ENCODE peak calls at places on chromosomes 11 and 22, in eight cellular contexts. P is OCI-LY7, C is GM23338, A is GM23248, T is SK-N-SH, E is HCT116, Z is MM.1S, B is PC-3. D is an unnamed sample. For H3K79me2, the result is how much of the 10 kb centered on the place peaks cover.

GRCh38 chr22:27193636-27194035 is 536.2 kb downstream of the MIAT start:
- DNase-seq in C (no peak), A (no peak), P (no peak), B (no peak), T (no peak), E (no peak), Z (no peak), D (no peak)

GRCh38 chr11:2991477-2992233 is 474 bp downstream of the NAP1L4 start:
- DNase-seq in C (peak), B (no peak), E (no peak), A (peak), Z (peak), P (no peak), T (no peak), D (peak)

GRCh38 chr22:42944409-42944808 is 70.5 kb downstream of the PACSIN2 start:
- DNase-seq in B (no peak), P (no peak), A (no peak), T (no peak), C (no peak), Z (no peak), E (no peak), D (no peak)

GRCh38 chr22:36728505-36728904 is 25.0 kb upstream of the CACNG2 start:
- DNase-seq in E (no peak), T (no peak), Z (no peak), A (no peak), B (no peak), P (no peak), C (no peak), D (no peak)

GRCh38 chr22:40519284-40519947 is 117.1 kb downstream of the MRTFA start:
- DNase-seq in C (no peak), T (no peak), Z (peak), A (peak), E (no peak), P (no peak), B (no peak), D (peak)

GRCh38 chr11:122232985-122233384 is 117.0 kb upstream of the BLID start:
- DNase-seq in Z (no peak), B (peak), T (no peak), P (no peak), E (no peak), C (no peak), A (no peak), D (no peak)

GRCh38 chr11:103529217-103529684 is 420.0 kb downstream of the DYNC2H1 start:
- DNase-seq in T (no peak), B (peak), Z (no peak), P (no peak), E (no peak), C (no peak), A (peak), D (peak)

GRCh38 chr11:2302844-2303626 is 1.2 kb downstream of the TSPAN32 start:
- DNase-seq in C (no peak), E (no peak), A (no peak), B (no peak), T (peak), P (no peak), Z (no peak), D (peak)

GRCh38 chr11:44566952-44567875 is 1.8 kb downstream of the CD82 start:
- DNase-seq in P (no peak), Z (no peak), A (no peak), B (no peak), E (no peak), C (no peak), T (no peak), D (no peak)

GRCh38 chr22:25051983-25052710 is 99.6 kb downstream of the KIAA1671 start:
- DNase-seq in A (no peak), B (no peak), P (no peak), Z (no peak), T (peak), E (no peak), C (no peak), D (peak)

GRCh38 chr11:120696597-120696996 is 185.0 kb downstream of the GRIK4 start:
- DNase-seq in Z (no peak), B (no peak), T (no peak), E (no peak), A (peak), C (peak), P (no peak), D (no peak)

GRCh38 chr11:12725047-12725862 is 51.0 kb downstream of the TEAD1 start:
- DNase-seq in T (no peak), B (peak), P (no peak), A (no peak), E (no peak), C (no peak), Z (peak), D (no peak)

GRCh38 chr11:59556883-59557205 is 45.5 kb downstream of the OR4D9 start:
- DNase-seq in E (no peak), A (peak), B (peak), C (peak), Z (no peak), P (no peak), T (peak), D (no peak)

GRCh38 chr11:17432041-17432440 is 43.6 kb upstream of the KCNJ11 start:
- DNase-seq in C (no peak), T (no peak), E (no peak), Z (no peak), A (no peak), B (no peak), P (no peak), D (no peak)

GRCh38 chr11:27726981-27727380 is 26.7 kb upstream of the BDNF start:
- DNase-seq in E (no peak), Z (no peak), C (no peak), A (no peak), P (no peak), T (no peak), B (no peak), D (no peak)

GRCh38 chr11:9017773-9018172 is 14.0 kb upstream of the NRIP3 start:
- DNase-seq in A (peak), P (no peak), Z (no peak), C (no peak), E (no peak), T (no peak), B (no peak), D (no peak)

GRCh38 chr22:23718371-23719165 is 27.8 kb downstream of the RGL4 start:
- DNase-seq in B (no peak), A (no peak), E (no peak), C (no peak), T (no peak), Z (no peak), P (no peak), D (no peak)

GRCh38 chr22:25923952-25924351 is 182.0 kb downstream of the MYO18B start:
- DNase-seq in P (no peak), A (no peak), C (peak), T (peak), B (no peak), Z (no peak), E (no peak), D (no peak)

GRCh38 chr11:126391970-126392637 is 36.6 kb downstream of the ST3GAL4 start:
- DNase-seq in Z (no peak), T (no peak), B (no peak), C (peak), E (no peak), A (peak), P (peak), D (no peak)

GRCh38 chr11:97996762-97997161 is 1024.0 kb upstream of the CNTN5 start:
- DNase-seq in P (no peak), C (no peak), T (no peak), E (no peak), Z (no peak), A (no peak), B (no peak), D (no peak)

GRCh38 chr22:20298803-20299735 is 20.8 kb downstream of the DGCR6L start:
- DNase-seq in E (peak), C (peak), B (peak), A (peak), T (peak), Z (peak), P (peak), D (peak)

GRCh38 chr11:4065601-4066377 is 28.8 kb upstream of the RRM1 start:
- DNase-seq in C (peak), B (no peak), Z (no peak), A (peak), P (no peak), T (no peak), E (no peak), D (no peak)

GRCh38 chr11:119567667-119568582 is 145.0 kb upstream of the THY1 start:
- DNase-seq in A (peak), E (no peak), B (peak), C (peak), P (no peak), T (peak), Z (no peak), D (peak)

GRCh38 chr11:1624621-1625020 is 2.7 kb upstream of the KRTAP5-4 start:
- DNase-seq in A (no peak), T (no peak), P (no peak), B (no peak), Z (no peak), C (no peak), E (no peak), D (no peak)

GRCh38 chr11:73539506-73540084 is 58.3 kb downstream of the FAM168A start:
- DNase-seq in B (no peak), Z (no peak), C (no peak), E (no peak), T (peak), P (no peak), A (no peak), D (no peak)

GRCh38 chr11:97615541-97615940 is 1225.7 kb downstream of the JRKL start:
- DNase-seq in T (no peak), Z (no peak), P (no peak), B (no peak), C (no peak), A (no peak), E (no peak), D (no peak)

GRCh38 chr22:27799334-27800249 is 2.0 kb downstream of the MN1 start:
- DNase-seq in P (no peak), Z (no peak), E (no peak), T (peak), A (peak), B (peak), C (no peak), D (no peak)

GRCh38 chr11:44675906-44676305 is 50.9 kb upstream of the TSPAN18 start:
- DNase-seq in E (no peak), Z (no peak), A (no peak), P (no peak), C (no peak), B (no peak), T (no peak), D (no peak)

GRCh38 chr11:45209904-45210699 is 63.7 kb downstream of the PRDM11 start:
- DNase-seq in E (no peak), T (peak), Z (no peak), A (peak), P (no peak), C (peak), B (no peak), D (peak)

GRCh38 chr11:69535928-69536327 is 54.5 kb downstream of the LINC01488 start:
- DNase-seq in B (no peak), E (no peak), C (no peak), Z (no peak), P (no peak), A (no peak), T (no peak), D (no peak)

GRCh38 chr22:50436841-50437341 is 37.9 kb downstream of the SBF1 start:
- DNase-seq in C (no peak), T (no peak), P (no peak), Z (no peak), B (no peak), E (no peak), A (no peak), D (no peak)

DNA sequence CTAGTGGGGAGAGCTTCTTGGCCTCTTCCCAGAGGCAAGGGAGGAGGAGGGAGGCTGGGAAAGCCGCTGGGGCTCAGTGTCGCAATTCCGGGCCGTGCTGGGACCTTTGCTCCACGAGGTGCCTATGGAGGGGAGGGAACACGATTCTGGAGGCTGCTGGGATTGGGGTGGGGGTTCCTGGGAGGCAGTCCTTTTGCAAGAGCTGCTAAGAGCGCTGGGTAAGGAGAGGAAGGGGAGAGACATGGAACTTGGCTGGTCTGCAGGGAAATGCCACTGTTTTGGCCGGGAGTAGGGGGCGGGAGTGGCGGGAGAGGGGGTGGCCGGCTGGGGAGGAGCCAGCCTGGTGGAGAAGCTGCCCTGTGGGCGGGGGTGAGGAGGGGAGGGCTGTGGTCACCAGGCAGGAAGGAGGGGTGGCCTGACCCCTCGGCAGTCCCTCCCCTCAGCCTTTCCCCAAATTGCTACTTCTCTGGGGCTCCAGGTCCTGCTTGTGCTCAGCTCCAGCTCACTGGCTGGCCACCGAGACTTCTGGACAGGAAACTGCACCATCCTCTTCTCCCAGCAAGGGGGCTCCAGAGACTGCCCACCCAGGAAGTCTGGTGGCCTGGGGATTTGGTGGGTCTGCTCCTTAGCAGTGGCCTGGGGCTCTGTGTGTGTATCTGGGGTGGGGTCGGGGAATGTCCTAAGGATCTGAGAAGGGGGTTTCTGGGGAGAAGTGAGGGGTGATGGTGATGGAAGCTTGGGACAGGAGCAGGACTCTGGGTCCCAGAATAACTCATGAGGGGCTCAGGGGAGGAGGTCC is at the start of gene NR1H3:
- DNase-seq in T (peak), Z (no peak), A (peak), B (peak), P (peak), C (peak), E (no peak), D (peak)
- H3K4me3 ChIP-seq in T (no peak), Z (no peak), A (peak), B (peak), P (no peak), C (peak), E (no peak), D (no peak)

DNA sequence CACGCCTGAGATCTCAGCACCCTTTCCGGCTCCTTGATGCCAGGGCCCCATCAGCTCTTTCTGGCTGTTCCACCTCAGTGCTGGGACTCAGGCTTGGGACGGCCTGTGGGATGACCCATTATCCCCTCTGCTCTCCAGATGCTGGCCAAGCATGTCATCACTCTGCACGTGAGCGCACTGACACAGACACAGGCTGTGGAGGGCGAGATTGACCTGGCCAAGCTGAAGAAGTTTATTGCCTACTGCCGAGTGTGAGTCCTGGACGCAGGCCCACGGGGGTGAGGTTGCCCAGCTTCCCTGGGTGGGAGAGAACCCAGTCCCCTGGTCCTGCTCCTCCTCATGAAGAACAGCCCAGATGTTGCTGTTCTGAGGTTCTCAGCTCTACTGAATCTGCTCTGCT is 17.7 kb downstream of the MCM5 start:
- DNase-seq in C (no peak), Z (no peak), E (no peak), B (no peak), T (no peak), P (no peak), A (no peak), D (no peak)
- H3K79me2 ChIP-seq in C (under half), Z (under half), E (under half), B (under half), T (under half), P (under half), A (under half), D (under half)

GRCh38 chr11:11348303-11348702 is 4.7 kb downstream of the CSNK2A3 start:
- DNase-seq in T (no peak), P (no peak), Z (no peak), A (no peak), E (no peak), B (no peak), C (no peak), D (no peak)
- TF ChIP-seq EZH2phosphoT487 in T (no peak), P (no peak), Z (no peak), A (no peak), E (no peak), B (no peak), C (no peak), D (no peak)

DNA sequence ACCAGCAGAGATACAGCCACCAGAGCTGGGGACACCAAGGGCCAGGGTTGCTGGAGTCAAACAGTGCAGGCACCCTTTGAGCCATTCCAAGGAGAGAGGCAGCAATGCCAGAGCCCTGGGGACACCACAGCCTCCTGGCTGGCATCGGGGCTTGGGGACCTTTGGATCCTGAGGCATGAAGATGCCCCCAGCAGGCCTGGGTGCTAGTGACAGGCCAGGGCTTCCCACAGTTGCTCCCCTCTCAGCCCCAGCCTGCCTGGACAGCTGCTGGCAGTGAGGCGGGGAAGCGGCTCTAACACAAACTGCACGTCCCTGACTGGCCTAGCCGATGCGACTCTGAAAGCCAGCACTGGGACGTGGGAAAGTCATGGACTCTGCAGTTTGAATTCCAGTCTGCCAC is 2.7 kb downstream of the CD5 start:
- DNase-seq in C (no peak), E (no peak), B (no peak), P (no peak), T (no peak), A (no peak), Z (no peak), D (no peak)
- H3K4me3 ChIP-seq in C (no peak), E (no peak), B (no peak), P (no peak), T (no peak), A (no peak), Z (no peak), D (no peak)

GRCh38 chr11:129528296-129528695 is 152.6 kb downstream of the BARX2 start:
- DNase-seq in A (no peak), Z (peak), C (no peak), T (no peak), B (no peak), P (no peak), E (no peak), D (no peak)

GRCh38 chr11:129533395-129533794 is 157.7 kb downstream of the BARX2 start:
- DNase-seq in A (no peak), E (no peak), B (no peak), T (no peak), P (no peak), Z (no peak), C (no peak), D (no peak)

GRCh38 chr11:129530154-129530895 is 154.7 kb downstream of the BARX2 start:
- DNase-seq in Z (no peak), C (peak), T (no peak), A (no peak), E (no peak), P (no peak), B (no peak), D (no peak)
- H3K79me2 ChIP-seq in Z (under half), C (under half), T (under half), A (under half), E (under half), P (under half), B (under half), D (under half)

GRCh38 chr22:44597616-44598015 is 99.6 kb upstream of the RTL6 start:
- DNase-seq in A (peak), E (no peak), B (no peak), C (peak), T (peak), P (no peak), Z (no peak), D (peak)
- TF ChIP-seq EZH2phosphoT487 in A (no peak), E (no peak), B (no peak), C (no peak), T (no peak), P (no peak), Z (no peak), D (no peak)

DNA sequence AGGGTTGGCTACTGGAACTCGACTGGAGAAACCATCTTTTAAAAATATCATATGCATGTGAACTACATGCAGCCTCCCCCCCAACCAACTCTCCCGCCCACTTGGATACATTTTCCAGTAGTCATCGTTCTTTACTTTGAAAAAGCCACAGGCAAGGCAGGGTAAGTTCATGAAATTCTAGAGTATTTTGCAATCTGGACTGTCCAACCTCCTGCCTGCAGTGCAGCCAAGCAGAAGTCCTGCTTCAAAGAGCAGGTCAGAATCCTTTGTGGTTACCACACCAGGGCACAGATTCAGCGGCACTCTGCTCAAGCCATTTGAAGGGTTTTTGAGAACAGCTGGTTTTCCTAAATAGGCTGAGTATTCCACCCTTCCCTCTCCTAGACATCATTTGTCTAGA is 12.1 kb downstream of the ELF5 start:
- DNase-seq in P (no peak), T (no peak), B (peak), E (no peak), A (peak), C (no peak), Z (no peak), D (peak)
- H3K4me3 ChIP-seq in P (no peak), T (no peak), B (no peak), E (no peak), A (peak), C (no peak), Z (no peak), D (no peak)

DNA sequence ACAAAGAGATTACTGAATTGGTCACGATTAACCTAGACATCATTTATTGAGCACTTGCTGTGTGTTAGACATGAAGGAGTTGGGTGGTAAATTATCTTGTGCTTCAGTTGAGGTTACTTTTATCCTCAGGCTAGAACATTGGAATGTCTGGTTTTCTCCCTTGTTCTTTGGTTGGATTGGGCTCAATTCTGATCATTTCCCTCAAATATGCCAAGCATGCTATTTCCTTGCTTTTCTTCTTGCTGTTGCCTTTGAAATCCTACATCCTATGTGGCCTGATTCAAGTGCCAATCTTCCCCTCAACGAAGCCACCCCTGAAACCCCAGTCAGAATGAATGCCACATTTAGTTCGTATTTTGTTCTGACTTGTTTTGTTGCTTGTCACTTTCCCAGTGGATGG is 65.8 kb downstream of the DEUP1 start:
- DNase-seq in E (no peak), T (no peak), A (peak), B (no peak), P (no peak), C (peak), Z (no peak), D (no peak)
- H3K79me2 ChIP-seq in E (under half), T (under half), A (under half), B (under half), P (under half), C (under half), Z (under half), D (under half)

GRCh38 chr11:62646825-62647608 is 604 bp upstream of the GANAB start:
- DNase-seq in C (no peak), A (no peak), E (no peak), B (no peak), Z (no peak), T (peak), P (no peak), D (no peak)

GRCh38 chr11:62644220-62644619 is 2.2 kb downstream of the GANAB start:
- DNase-seq in E (no peak), C (no peak), P (no peak), T (no peak), B (no peak), A (no peak), Z (no peak), D (no peak)

GRCh38 chr11:62645934-62646824 is at the start of gene GANAB:
- DNase-seq in C (peak), T (peak), E (peak), Z (peak), B (peak), A (peak), P (peak), D (peak)

GRCh38 chr11:62647609-62648005 is 1.2 kb upstream of the GANAB start:
- DNase-seq in T (no peak), C (no peak), B (no peak), E (no peak), Z (no peak), A (peak), P (no peak), D (no peak)

GRCh38 chr11:62645660-62645933 is 816 bp downstream of the GANAB start:
- DNase-seq in A (no peak), E (no peak), T (peak), C (no peak), P (peak), Z (no peak), B (no peak), D (no peak)
- TF ChIP-seq EZH2phosphoT487 in A (no peak), E (no peak), T (no peak), C (no peak), P (no peak), Z (no peak), B (no peak), D (no peak)

D was measured in hepatocyte.